ENCODE peak calls at places on chromosome 21, in five cellular contexts. T, U, K, H and Q are unnamed samples.

GRCh38 chr21:25582888-25583287 is 24.4 kb downstream of the MRPL39 start:
- DNase-seq in U (no peak), T (no peak), K (no peak), H (no peak), Q (no peak)

GRCh38 chr21:45080639-45081414 is 6.4 kb downstream of the ADARB1 start:
- DNase-seq in H (peak; percentile 48), K (no peak), T (peak; percentile 49), U (no peak), Q (no peak)

GRCh38 chr21:42234026-42234425 is 15.1 kb downstream of the ABCG1 start:
- DNase-seq in U (peak; percentile 29), K (no peak), T (no peak), H (no peak), Q (no peak)

GRCh38 chr21:43866659-43867331 is 1.8 kb downstream of the AGPAT3 start:
- DNase-seq in K (no peak), U (no peak), T (peak; percentile 49), H (no peak), Q (no peak)

GRCh38 chr21:42350899-42351543 is at the start of gene TFF2:
- DNase-seq in U (no peak), K (no peak), T (no peak), H (no peak), Q (no peak)

GRCh38 chr21:33029512-33029921 is 3.8 kb downstream of the OLIG2 start:
- DNase-seq in T (no peak), U (peak; percentile 44), K (no peak), H (no peak), Q (no peak)

GRCh38 chr21:43927591-43928229 is 62.7 kb downstream of the AGPAT3 start:
- DNase-seq in T (no peak), K (no peak), U (no peak), H (no peak), Q (no peak)

GRCh38 chr21:31117046-31117916 is 79.0 kb upstream of the KRTAP19-8 start:
- DNase-seq in T (no peak), U (no peak), H (peak; percentile 31), K (no peak), Q (no peak)

GRCh38 chr21:45963225-45963555 is 18.4 kb upstream of the COL6A1 start:
- DNase-seq in H (no peak), U (no peak), K (no peak), T (no peak), Q (no peak)

GRCh38 chr21:44847261-44848056 is 26.0 kb downstream of the PTTG1IP start:
- DNase-seq in K (no peak), H (no peak), U (no peak), T (no peak), Q (no peak)